ENCODE peak calls at places on chromosomes 1 and 21, in four cellular contexts. E, Z, D and T are unnamed samples.

GRCh38 chr1:22229374-22229773 is 86.5 kb upstream of the WNT4 start:
- DNase-seq in E (no peak), Z (no peak), D (no peak), T (no peak)

GRCh38 chr1:100700586-100700985 is 19.0 kb upstream of the VCAM1 start:
- DNase-seq in E (no peak), Z (no peak), D (no peak), T (no peak)

GRCh38 chr1:164180824-164181223 is 378.2 kb upstream of the PBX1 start:
- DNase-seq in E (no peak), Z (no peak), D (no peak), T (no peak)

GRCh38 chr1:196466656-196467055 is 141.6 kb downstream of the KCNT2 start:
- DNase-seq in E (no peak), Z (no peak), D (no peak), T (no peak)

GRCh38 chr1:17849216-17849615 is 94.1 kb downstream of the ACTL8 start:
- DNase-seq in E (no peak), Z (no peak), D (no peak), T (no peak)

GRCh38 chr1:75707191-75707590 is 17.3 kb upstream of the ACADM start:
- DNase-seq in E (no peak), Z (no peak), D (no peak), T (no peak)

GRCh38 chr1:196277860-196278259 is 330.4 kb downstream of the KCNT2 start:
- DNase-seq in E (no peak), Z (no peak), D (no peak), T (no peak)

GRCh38 chr1:201149400-201149799 is 4.9 kb downstream of the TMEM9 start:
- DNase-seq in E (no peak), Z (no peak), D (peak; percentile 70), T (no peak)

GRCh38 chr1:7207875-7208646 is 422.8 kb downstream of the CAMTA1 start:
- DNase-seq in E (no peak), Z (no peak), D (peak; percentile 92), T (no peak)

GRCh38 chr1:183493540-183494245 is 21.4 kb downstream of the SMG7 start:
- DNase-seq in E (no peak), Z (no peak), D (no peak), T (no peak)

GRCh38 chr21:29002442-29003144 is 9.9 kb upstream of the LTN1 start:
- DNase-seq in E (peak; percentile 93), Z (peak; percentile 93), D (peak; percentile 98), T (peak; percentile 88)

GRCh38 chr21:45970674-45971486 is 10.7 kb upstream of the COL6A1 start:
- DNase-seq in E (peak; percentile 24), Z (no peak), D (peak; percentile 61), T (peak; percentile 35)

GRCh38 chr21:39000496-39000895 is 182.8 kb downstream of the PSMG1 start:
- DNase-seq in E (no peak), Z (no peak), D (no peak), T (no peak)

GRCh38 chr1:42418516-42418915 is 37.3 kb downstream of the ZMYND12 start:
- DNase-seq in E (no peak), Z (no peak), D (no peak), T (no peak)